ENCODE peak calls at places on chromosomes 1 and 21, in six cellular contexts. U is pancreas, A is hepatocyte, W is upper lobe of right lung, L is neural progenitor cell, P is mucosa of descending colon. T is an unnamed sample.
A peak's percentile ranks its signal among the peaks of the same experiment; 100 is the strongest.

GRCh38 chr1:210342986-210343780 is 14.5 kb downstream of the HHAT start:
- DNase-seq in U (no peak), A (no peak), W (no peak), L (no peak), P (no peak), T (no peak)

GRCh38 chr1:22119626-22120468 is 23.1 kb downstream of the WNT4 start:
- DNase-seq in U (peak; percentile 52), A (no peak), W (no peak), L (no peak), P (no peak), T (no peak)

GRCh38 chr1:81760487-81761097 is 40.1 kb upstream of the ADGRL2 start:
- DNase-seq in U (no peak), A (peak; percentile 42), W (no peak), L (peak; percentile 5), P (no peak), T (no peak)

GRCh38 chr1:218557731-218558130 is 212.6 kb downstream of the TGFB2 start:
- DNase-seq in U (no peak), A (peak; percentile 21), W (no peak), L (no peak), P (no peak), T (no peak)

GRCh38 chr1:116879478-116880133 is 30.1 kb upstream of the PTGFRN start:
- DNase-seq in U (peak; percentile 63), A (no peak), W (no peak), L (no peak), P (no peak), T (no peak)

GRCh38 chr1:97013904-97014303 is 292.3 kb downstream of the PTBP2 start:
- DNase-seq in U (no peak), A (no peak), W (no peak), L (no peak), P (no peak), T (no peak)

GRCh38 chr1:219460561-219461511 is 152.1 kb downstream of the ZC3H11B start:
- DNase-seq in U (no peak), A (no peak), W (no peak), L (no peak), P (no peak), T (no peak)

GRCh38 chr1:40612345-40612831 is 53.1 kb downstream of the RIMS3 start:
- DNase-seq in U (peak; percentile 62), A (peak; percentile 81), W (no peak), L (peak; percentile 74), P (no peak), T (peak; percentile 44)

GRCh38 chr1:109392037-109392787 is 5.5 kb downstream of the SORT1 start:
- DNase-seq in U (no peak), A (no peak), W (no peak), L (no peak), P (no peak), T (no peak)

GRCh38 chr21:38494688-38495087 is 3.6 kb downstream of the ERG start:
- DNase-seq in U (no peak), A (no peak), W (no peak), L (no peak), P (no peak), T (no peak)

GRCh38 chr1:42851420-42851819 is 5.0 kb downstream of the ZNF691 start:
- DNase-seq in U (no peak), A (no peak), W (no peak), L (no peak), P (no peak), T (no peak)

GRCh38 chr1:203286161-203286984 is 18.9 kb upstream of the BTG2 start:
- DNase-seq in U (no peak), A (peak; percentile 45), W (peak; percentile 51), L (peak; percentile 49), P (no peak), T (no peak)

GRCh38 chr1:77940921-77941570 is 37.8 kb downstream of the FUBP1 start:
- DNase-seq in U (no peak), A (no peak), W (no peak), L (no peak), P (no peak), T (no peak)

GRCh38 chr1:203440780-203441179 is 34.8 kb upstream of the PRELP start:
- DNase-seq in U (no peak), A (peak; percentile 80), W (peak; percentile 74), L (peak; percentile 55), P (peak; percentile 80), T (peak; percentile 60)

GRCh38 chr1:219626865-219627264 is 14.0 kb upstream of the ZC3H11B start:
- DNase-seq in U (no peak), A (no peak), W (no peak), L (no peak), P (no peak), T (no peak)

GRCh38 chr1:2821373-2821955 is 20.0 kb upstream of the TTC34 start:
- DNase-seq in U (no peak), A (no peak), W (no peak), L (no peak), P (peak; percentile 42), T (no peak)

GRCh38 chr21:41615613-41616012 is 107.7 kb upstream of the TMPRSS2 start:
- DNase-seq in U (no peak), A (no peak), W (no peak), L (no peak), P (no peak), T (no peak)

GRCh38 chr1:184051485-184052193 is at the start of gene TSEN15:
- DNase-seq in U (peak; percentile 91), A (peak; percentile 92), W (peak; percentile 92), L (peak; percentile 84), P (peak; percentile 85), T (peak; percentile 89)

GRCh38 chr1:24036080-24036479 is 56.0 kb upstream of the SRSF10 start:
- DNase-seq in U (no peak), A (no peak), W (peak; percentile 27), L (no peak), P (no peak), T (no peak)

GRCh38 chr1:154466136-154466665 is 35.8 kb upstream of the TDRD10 start:
- DNase-seq in U (no peak), A (no peak), W (peak; percentile 6), L (no peak), P (no peak), T (no peak)

GRCh38 chr1:31020007-31020790 is 45.3 kb downstream of the PUM1 start:
- DNase-seq in U (no peak), A (no peak), W (no peak), L (no peak), P (no peak), T (no peak)

GRCh38 chr21:38979271-38980196 is 173.8 kb downstream of the ETS2 start:
- DNase-seq in U (no peak), A (peak; percentile 26), W (no peak), L (peak; percentile 33), P (no peak), T (no peak)

GRCh38 chr1:2082064-2082463 is 31.9 kb downstream of the PRKCZ start:
- DNase-seq in U (peak; percentile 53), A (no peak), W (no peak), L (no peak), P (no peak), T (no peak)

GRCh38 chr1:54069792-54070548 is 16.6 kb downstream of the TCEANC2 start:
- DNase-seq in U (no peak), A (peak; percentile 66), W (no peak), L (peak; percentile 30), P (no peak), T (peak; percentile 15)

GRCh38 chr1:85178396-85178795 is 22.4 kb downstream of the SYDE2 start:
- DNase-seq in U (no peak), A (no peak), W (no peak), L (peak; percentile 6), P (no peak), T (no peak)

GRCh38 chr21:39083377-39084008 is 99.8 kb downstream of the PSMG1 start:
- DNase-seq in U (no peak), A (peak; percentile 68), W (peak; percentile 82), L (no peak), P (peak; percentile 78), T (no peak)

GRCh38 chr1:184212649-184213314 is 161.3 kb downstream of the TSEN15 start:
- DNase-seq in U (no peak), A (peak; percentile 71), W (no peak), L (no peak), P (no peak), T (peak; percentile 56)

GRCh38 chr1:153661111-153661708 is 2.7 kb downstream of the SNAPIN start:
- DNase-seq in U (no peak), A (no peak), W (peak; percentile 20), L (peak; percentile 11), P (no peak), T (no peak)

GRCh38 chr1:149884433-149885363 is 14.7 kb upstream of the BOLA1 start:
- DNase-seq in U (no peak), A (peak; percentile 28), W (no peak), L (peak; percentile 33), P (peak; percentile 30), T (no peak)

GRCh38 chr1:56798053-56798471 is 21.1 kb downstream of the FYB2 start:
- DNase-seq in U (no peak), A (no peak), W (no peak), L (peak; percentile 42), P (no peak), T (no peak)

GRCh38 chr21:43345746-43346409 is 81.1 kb downstream of the SIK1 start:
- DNase-seq in U (no peak), A (peak; percentile 80), W (peak; percentile 79), L (no peak), P (no peak), T (no peak)

GRCh38 chr1:208201241-208201640 is 42.9 kb downstream of the PLXNA2 start:
- DNase-seq in U (no peak), A (peak; percentile 84), W (no peak), L (no peak), P (no peak), T (peak; percentile 81)
- H3K4me1 ChIP-seq in U (peaks cover 21% of the 10 kb centered on the region), A (peaks cover 40% of the 10 kb centered on the region), W (peaks cover 55% of the 10 kb centered on the region), L (peaks cover 61% of the 10 kb centered on the region), P (peaks cover 53% of the 10 kb centered on the region), T (peaks cover 35% of the 10 kb centered on the region)

DNA sequence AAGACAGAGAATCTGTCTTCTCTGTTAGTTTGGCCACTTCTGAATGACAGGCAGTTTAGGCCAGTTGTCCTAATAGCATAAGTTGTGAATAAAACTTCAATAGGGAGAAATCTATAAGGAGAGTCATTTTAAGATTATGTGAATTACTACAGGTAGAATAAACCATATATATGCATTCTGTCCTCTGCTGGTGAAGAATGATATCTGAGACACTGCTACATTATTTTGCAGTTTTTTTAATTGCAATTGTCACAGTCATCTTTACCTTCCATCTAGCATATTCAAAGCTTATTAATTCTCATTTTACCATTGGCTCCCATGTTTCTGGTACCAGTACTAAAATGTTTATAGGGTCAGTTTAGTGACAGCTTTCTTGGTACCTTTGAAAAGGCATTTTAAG is 519.6 kb upstream of the DEPDC1 start:
- DNase-seq in U (no peak), A (no peak), W (no peak), L (no peak), P (no peak), T (no peak)
- TF ChIP-seq CTCF in U (no peak), A (peak; percentile 9), W (no peak), L (no peak), P (no peak), T (no peak)

DNA sequence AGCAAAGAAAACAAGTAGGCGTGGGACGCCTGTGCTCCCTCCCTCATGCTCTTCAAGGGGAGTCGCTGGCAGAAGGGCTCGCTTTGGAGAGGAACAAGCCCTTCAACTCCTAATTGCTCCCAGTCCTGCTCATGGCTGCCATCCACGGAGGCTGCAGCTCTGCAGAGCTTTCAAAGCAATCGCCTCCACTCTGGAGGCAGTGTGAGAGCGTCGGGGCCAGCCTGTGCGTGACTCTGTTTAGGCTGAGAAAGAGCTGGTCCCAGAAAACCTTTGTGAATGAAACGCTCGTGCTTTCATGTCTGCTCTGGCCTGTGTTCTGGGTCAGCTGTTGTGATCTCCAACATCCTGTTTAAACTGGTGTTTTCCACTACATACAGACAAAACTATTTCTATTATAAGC is 23.9 kb upstream of the RUNX1 start:
- DNase-seq in U (no peak), A (peak; percentile 37), W (no peak), L (no peak), P (no peak), T (no peak)
- H3K4me3 ChIP-seq in U (no peak overlapping the region), A (no peak overlapping the region), W (no peak overlapping the region), L (no peak overlapping the region), P (no peak overlapping the region), T (no peak overlapping the region)

GRCh38 chr1:231049121-231049979 is 9.3 kb upstream of the FAM89A start:
- DNase-seq in U (no peak), A (no peak), W (no peak), L (no peak), P (no peak), T (peak; percentile 59)
- H3K4me1 ChIP-seq in U (peaks cover 7% of the 10 kb centered on the region), A (no peaks in the 10 kb centered on the region), W (peaks cover 24% of the 10 kb centered on the region), L (no peaks in the 10 kb centered on the region), P (peaks cover 4% of the 10 kb centered on the region), T (peaks cover 29% of the 10 kb centered on the region)